ENCODE peak calls at places on chromosomes 16 and 17, in six cellular contexts. D is transverse colon, T is adrenal gland, O is uterus, N is ovary, A is breast epithelium. H is an unnamed sample.

GRCh38 chr17:17877548-17878358 is 41.0 kb upstream of the SREBF1 start:
- DNase-seq in D (peak; percentile 55), T (peak; percentile 93), O (peak; percentile 86), N (peak; percentile 86), A (peak; percentile 72), H (peak; percentile 91)

GRCh38 chr16:3548445-3548844 is 28.8 kb downstream of the NLRC3 start:
- DNase-seq in D (no peak), T (no peak), O (no peak), N (no peak), A (no peak), H (no peak)

GRCh38 chr17:73650617-73651200 is 6.5 kb upstream of the SDK2 start:
- DNase-seq in D (peak; percentile 74), T (no peak), O (no peak), N (no peak), A (no peak), H (peak; percentile 69)

GRCh38 chr16:55473584-55473983 is 5.4 kb upstream of the MMP2 start:
- DNase-seq in D (no peak), T (no peak), O (no peak), N (no peak), A (no peak), H (no peak)

GRCh38 chr16:22424161-22424937 is 49.9 kb upstream of the CDR2 start:
- DNase-seq in D (peak; percentile 18), T (peak; percentile 90), O (peak; percentile 39), N (peak; percentile 76), A (no peak), H (peak; percentile 88)

GRCh38 chr16:89171216-89172170 is at the start of gene CDH15:
- DNase-seq in D (peak; percentile 97), T (peak; percentile 93), O (peak; percentile 50), N (peak; percentile 73), A (peak; percentile 94), H (peak; percentile 87)

GRCh38 chr17:79581306-79581932 is 29.4 kb downstream of the RBFOX3 start:
- DNase-seq in D (no peak), T (no peak), O (no peak), N (no peak), A (no peak), H (no peak)

GRCh38 chr16:84952335-84953050 is 58.8 kb downstream of the ZDHHC7 start:
- DNase-seq in D (peak; percentile 83), T (peak; percentile 87), O (peak; percentile 89), N (peak; percentile 86), A (peak; percentile 71), H (peak; percentile 84)

GRCh38 chr17:74059471-74059870 is 144.0 kb upstream of the RPL38 start:
- DNase-seq in D (no peak), T (no peak), O (no peak), N (no peak), A (no peak), H (no peak)

GRCh38 chr17:73595068-73595865 is 49.0 kb downstream of the SDK2 start:
- DNase-seq in D (peak; percentile 45), T (peak; percentile 2), O (no peak), N (no peak), A (no peak), H (no peak)

GRCh38 chr16:62240722-62241121 is 204.5 kb upstream of the CDH8 start:
- DNase-seq in D (no peak), T (no peak), O (no peak), N (no peak), A (no peak), H (no peak)

GRCh38 chr16:896261-897199 is 74.3 kb downstream of the LMF1 start:
- DNase-seq in D (no peak), T (no peak), O (no peak), N (no peak), A (no peak), H (no peak)

GRCh38 chr16:66574081-66574480 is 5.2 kb upstream of the CMTM2 start:
- DNase-seq in D (no peak), T (no peak), O (no peak), N (no peak), A (no peak), H (no peak)

GRCh38 chr16:70437017-70437581 is 1.8 kb downstream of the ST3GAL2 start:
- DNase-seq in D (no peak), T (peak; percentile 19), O (peak; percentile 63), N (peak; percentile 75), A (no peak), H (no peak)
- H3K4me3 ChIP-seq in D (no peak overlapping the region), T (no peak overlapping the region), O (no peak overlapping the region), N (no peak overlapping the region), A (peak overlapping the region; percentile 95), H (no peak overlapping the region)

DNA sequence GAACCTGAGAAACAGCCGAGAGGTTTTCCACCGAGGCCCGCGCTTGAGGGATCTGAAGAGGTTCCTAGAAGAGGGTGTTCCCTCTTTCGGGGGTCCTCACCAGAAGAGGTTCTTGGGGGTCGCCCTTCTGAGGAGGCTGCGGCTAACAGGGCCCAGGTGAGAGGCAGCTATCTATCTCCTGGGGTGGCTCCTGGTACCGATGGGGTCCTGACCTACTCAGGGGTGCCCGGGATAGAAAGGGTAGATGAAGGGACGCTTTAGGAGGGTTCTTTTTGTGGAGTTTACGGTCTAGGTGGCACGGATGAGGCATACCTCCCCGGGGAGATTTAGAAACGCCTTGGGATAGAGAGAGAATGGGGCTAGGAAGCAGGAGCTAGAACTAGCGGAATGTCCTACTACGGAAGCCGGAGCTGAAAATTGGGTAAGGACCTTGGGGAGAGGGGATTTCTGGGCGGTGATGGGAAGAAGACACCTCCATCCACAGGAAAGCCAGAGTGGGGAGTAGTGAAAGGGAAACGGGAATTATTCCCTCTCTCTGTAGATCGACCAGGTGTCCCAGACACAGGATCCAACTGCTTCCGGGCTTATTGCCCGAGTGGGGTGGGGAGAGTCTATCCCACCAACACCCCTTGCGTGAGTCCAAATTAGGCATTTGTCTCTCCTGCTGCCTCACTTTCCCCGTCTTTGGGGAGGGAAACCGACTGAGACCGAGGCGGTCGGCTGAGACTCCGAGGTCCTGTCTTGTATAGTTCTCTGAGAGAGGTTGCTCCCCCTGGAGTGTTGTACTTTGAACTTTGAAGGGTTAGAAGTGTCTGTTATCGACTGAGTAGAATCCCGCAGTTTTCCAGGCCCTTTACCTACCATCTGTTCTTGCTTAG is 740 bp downstream of the RSPRY1 start:
- DNase-seq in D (peak; percentile 39), T (peak; percentile 23), O (peak; percentile 22), N (peak; percentile 55), A (no peak), H (no peak)
- TF ChIP-seq POLR2A in D (peak; percentile 47), T (no peak), O (no peak), N (no peak), A (no peak), H (no peak)

GRCh38 chr16:67844441-67844840 is 2.3 kb upstream of the NUTF2 start:
- DNase-seq in D (no peak), T (no peak), O (no peak), N (no peak), A (no peak), H (no peak)
- H3K4me3 ChIP-seq in D (no peak overlapping the region), T (no peak overlapping the region), O (no peak overlapping the region), N (no peak overlapping the region), A (peak overlapping the region; percentile 29), H (no peak overlapping the region)

DNA sequence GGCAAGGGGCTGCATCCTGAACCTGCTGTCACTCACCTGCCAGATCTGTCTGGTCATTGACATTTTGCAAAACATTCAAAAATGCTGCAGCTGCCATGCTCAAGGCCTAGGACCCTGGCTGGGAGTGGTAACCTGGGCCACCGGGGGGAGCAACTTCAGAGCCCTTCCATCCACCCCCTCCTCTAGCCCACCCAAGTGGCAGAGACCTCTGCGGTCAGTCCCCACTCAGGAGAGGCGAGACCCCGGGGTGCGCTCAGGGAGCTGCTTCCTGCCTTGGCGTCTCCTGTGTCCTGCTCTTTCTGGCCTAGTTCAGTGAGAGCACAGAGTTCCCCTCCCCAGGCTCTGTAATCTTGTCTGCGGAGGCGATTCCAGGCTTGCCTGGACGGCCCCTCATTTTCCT is 108.8 kb downstream of the CCDC182 start:
- DNase-seq in D (no peak), T (no peak), O (no peak), N (peak; percentile 26), A (no peak), H (no peak)
- TF ChIP-seq POLR2A in D (no peak), T (no peak), O (no peak), N (no peak), A (no peak), H (no peak)